ENCODE peak calls at places on chromosomes 3 and 15, in five cellular contexts. One of them, this sample, is unnamed.

GRCh38 chr15:40597024-40597423 is 3.0 kb downstream of the KNL1 start:
- DNase-seq in choroid plexus epithelial cell: no peak
- DNase-seq in G401: no peak
- DNase-seq in AML-193: no peak
- DNase-seq in SK-MEL-5: no peak
- DNase-seq in this sample: no peak

GRCh38 chr3:31405515-31405914 is 127.2 kb upstream of the STT3B start:
- DNase-seq in choroid plexus epithelial cell: no peak
- DNase-seq in G401: no peak
- DNase-seq in AML-193: no peak
- DNase-seq in SK-MEL-5: no peak
- DNase-seq in this sample: no peak

GRCh38 chr3:9351709-9352126 is 11.1 kb upstream of the THUMPD3 start:
- DNase-seq in choroid plexus epithelial cell: no peak
- DNase-seq in G401: no peak
- DNase-seq in AML-193: no peak
- DNase-seq in SK-MEL-5: no peak
- DNase-seq in this sample: no peak

GRCh38 chr15:31270767-31271166 is 55.9 kb upstream of the KLF13 start:
- DNase-seq in choroid plexus epithelial cell: no peak
- DNase-seq in G401: no peak
- DNase-seq in AML-193: no peak
- DNase-seq in SK-MEL-5: peak
- DNase-seq in this sample: no peak

GRCh38 chr3:188656196-188656982 is 502.4 kb downstream of the LPP start:
- DNase-seq in choroid plexus epithelial cell: peak
- DNase-seq in G401: peak
- DNase-seq in AML-193: peak
- DNase-seq in SK-MEL-5: peak
- DNase-seq in this sample: no peak

GRCh38 chr3:166284994-166285393 is 447.8 kb upstream of the BCHE start:
- DNase-seq in choroid plexus epithelial cell: peak
- DNase-seq in G401: no peak
- DNase-seq in AML-193: no peak
- DNase-seq in SK-MEL-5: no peak
- DNase-seq in this sample: no peak

GRCh38 chr3:173465898-173466678 is 68.5 kb downstream of the NLGN1 start:
- DNase-seq in choroid plexus epithelial cell: no peak
- DNase-seq in G401: no peak
- DNase-seq in AML-193: no peak
- DNase-seq in SK-MEL-5: no peak
- DNase-seq in this sample: no peak

GRCh38 chr3:149471991-149472390 is 2.5 kb upstream of the TM4SF4 start:
- DNase-seq in choroid plexus epithelial cell: peak
- DNase-seq in G401: no peak
- DNase-seq in AML-193: no peak
- DNase-seq in SK-MEL-5: no peak
- DNase-seq in this sample: no peak

GRCh38 chr3:100710355-100711198 is 1.3 kb downstream of the TFG start:
- DNase-seq in choroid plexus epithelial cell: peak
- DNase-seq in G401: peak
- DNase-seq in AML-193: peak
- DNase-seq in SK-MEL-5: peak
- DNase-seq in this sample: peak

GRCh38 chr15:52318729-52319500 is 23.3 kb upstream of the MYO5C start:
- DNase-seq in choroid plexus epithelial cell: no peak
- DNase-seq in G401: peak
- DNase-seq in AML-193: no peak
- DNase-seq in SK-MEL-5: no peak
- DNase-seq in this sample: no peak

GRCh38 chr3:55330756-55331155 is 156.3 kb downstream of the WNT5A start:
- DNase-seq in choroid plexus epithelial cell: peak
- DNase-seq in G401: no peak
- DNase-seq in AML-193: no peak
- DNase-seq in SK-MEL-5: no peak
- DNase-seq in this sample: no peak

GRCh38 chr3:171801738-171802600 is 8.3 kb downstream of the PLD1 start:
- DNase-seq in choroid plexus epithelial cell: peak
- DNase-seq in G401: no peak
- DNase-seq in AML-193: no peak
- DNase-seq in SK-MEL-5: no peak
- DNase-seq in this sample: no peak

GRCh38 chr3:10926831-10927521 is 65.6 kb upstream of the SLC6A1 start:
- DNase-seq in choroid plexus epithelial cell: no peak
- DNase-seq in G401: no peak
- DNase-seq in AML-193: no peak
- DNase-seq in SK-MEL-5: no peak
- DNase-seq in this sample: no peak

GRCh38 chr3:169668081-169668956 is 4.8 kb upstream of the MECOM start:
- DNase-seq in choroid plexus epithelial cell: peak
- DNase-seq in G401: no peak
- DNase-seq in AML-193: no peak
- DNase-seq in SK-MEL-5: no peak
- DNase-seq in this sample: no peak

GRCh38 chr3:69011331-69011730 is 2.2 kb downstream of the EOGT start:
- DNase-seq in choroid plexus epithelial cell: no peak
- DNase-seq in G401: no peak
- DNase-seq in AML-193: no peak
- DNase-seq in SK-MEL-5: no peak
- DNase-seq in this sample: no peak